ENCODE peak calls at places on chromosomes 12 and 14, in seven cellular contexts. M, W, I, D, N, T and B are unnamed samples.

GRCh38 chr12:44537354-44537753 is 338.8 kb downstream of the NELL2 start:
- DNase-seq in T (no peak), M (no peak), D (no peak), W (no peak), N (no peak), I (no peak), B (no peak)

GRCh38 chr14:74754157-74754556 is 9.0 kb upstream of the YLPM1 start:
- DNase-seq in I (no peak), T (no peak), D (no peak), N (no peak), M (no peak), W (no peak), B (no peak)

GRCh38 chr14:35403085-35403396 is 1.5 kb downstream of the NFKBIA start:
- DNase-seq in M (peak; percentile 51), D (peak; percentile 46), T (peak; percentile 72), N (peak; percentile 37), W (peak; percentile 59), I (peak; percentile 61), B (no peak)

GRCh38 chr12:96305665-96306064 is 94.6 kb downstream of the CDK17 start:
- DNase-seq in M (no peak), I (no peak), N (no peak), T (no peak), D (no peak), W (no peak), B (peak; percentile 73)

GRCh38 chr12:13171921-13172859 is 24.3 kb upstream of the EMP1 start:
- DNase-seq in D (peak; percentile 50), N (no peak), I (no peak), M (no peak), T (peak; percentile 88), W (peak; percentile 47), B (peak; percentile 59)

GRCh38 chr14:20499108-20499507 is 6.2 kb upstream of the RNASE10 start:
- DNase-seq in N (no peak), I (no peak), W (no peak), T (no peak), M (no peak), D (no peak), B (no peak)

GRCh38 chr14:63045234-63045611 is at the start of gene KCNH5:
- DNase-seq in I (no peak), D (peak; percentile 22), T (peak; percentile 47), N (no peak), W (peak; percentile 43), M (no peak), B (no peak)

GRCh38 chr12:107634530-107634929 is 51.1 kb upstream of the PWP1 start:
- DNase-seq in M (no peak), T (no peak), N (no peak), I (no peak), W (no peak), D (no peak), B (no peak)

GRCh38 chr12:17954788-17955187 is 135.2 kb downstream of the RERGL start:
- DNase-seq in N (no peak), T (peak; percentile 2), M (no peak), W (no peak), I (no peak), D (no peak), B (no peak)

GRCh38 chr14:86065407-86065806 is 535.5 kb downstream of the FLRT2 start:
- DNase-seq in W (no peak), T (no peak), M (no peak), I (no peak), D (no peak), N (no peak), B (no peak)

GRCh38 chr14:24463806-24464785 is 21.5 kb upstream of the SDR39U1 start:
- DNase-seq in D (no peak), W (no peak), T (no peak), M (no peak), N (no peak), I (no peak), B (no peak)

GRCh38 chr14:51848120-51848519 is 12.3 kb upstream of the GNG2 start:
- DNase-seq in M (no peak), D (no peak), W (no peak), T (peak; percentile 61), I (no peak), N (no peak), B (no peak)

GRCh38 chr12:96233168-96233567 is 39.0 kb downstream of the ELK3 start:
- DNase-seq in I (peak; percentile 12), T (no peak), N (no peak), D (no peak), M (no peak), W (peak; percentile 69), B (no peak)

DNA sequence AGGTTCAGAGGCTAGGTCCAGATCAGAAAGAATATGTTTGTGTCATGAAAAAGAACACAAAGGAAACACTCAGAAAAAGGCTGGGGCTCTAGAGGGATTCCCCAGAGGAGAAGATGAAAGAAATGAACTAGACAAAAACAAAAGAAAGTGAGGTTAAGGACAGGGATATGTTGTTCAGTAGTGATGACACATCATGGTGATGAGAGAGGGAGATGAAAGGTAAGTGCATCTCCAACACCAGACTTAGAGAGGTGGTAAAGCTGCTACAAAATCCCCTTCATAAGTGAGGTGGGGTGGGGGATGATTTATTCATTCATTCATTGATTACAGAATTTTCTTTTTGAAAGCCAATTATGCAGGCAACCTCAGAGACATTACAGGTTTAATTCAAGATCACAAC is 19.6 kb upstream of the SLC8A3 start:
- DNase-seq in W (no peak), N (no peak), M (no peak), D (no peak), T (no peak), I (no peak), B (no peak)
- H3K9me3 ChIP-seq in W (no peaks in the 10 kb centered on the region), N (no peaks in the 10 kb centered on the region), M (no peaks in the 10 kb centered on the region), D (no peaks in the 10 kb centered on the region), T (no peaks in the 10 kb centered on the region), I (no peaks in the 10 kb centered on the region), B (no peaks in the 10 kb centered on the region)

DNA sequence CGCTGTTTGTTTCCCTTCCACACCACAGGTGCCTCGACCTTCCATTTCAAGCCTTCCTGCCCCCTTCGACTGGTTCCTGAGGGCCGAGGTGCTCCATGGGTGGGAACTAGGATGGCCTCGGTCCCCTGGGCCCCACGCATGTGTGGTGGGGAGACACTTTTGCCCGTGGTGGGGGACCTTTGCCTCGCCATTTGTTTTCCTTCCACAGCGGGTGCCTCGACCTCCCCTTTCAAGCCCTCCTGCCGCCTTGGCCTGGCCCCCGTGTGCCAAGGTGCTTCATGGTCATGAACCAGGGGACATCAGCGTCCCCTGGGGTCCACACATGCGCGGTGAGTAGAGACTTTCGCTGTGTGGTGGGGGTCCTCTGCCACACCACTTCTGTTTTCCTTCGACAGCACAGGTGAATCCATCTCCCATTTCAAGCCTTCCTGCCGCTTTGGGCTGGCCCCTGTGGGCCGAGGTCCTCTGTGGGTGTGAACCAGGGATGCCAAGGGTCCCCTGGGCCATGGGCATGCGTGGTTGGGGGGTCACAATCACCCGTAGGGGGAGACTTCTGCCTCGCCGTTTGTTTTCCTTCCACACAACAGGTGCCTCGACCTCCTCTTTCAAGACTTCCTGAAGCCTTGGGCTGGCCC is 364.4 kb downstream of the ALG10 start:
- DNase-seq in I (no peak), W (no peak), T (no peak), D (no peak), M (peak; percentile 17), N (no peak), B (no peak)
- H3K9me3 ChIP-seq in I (peaks cover 99% of the 10 kb centered on the region), W (no peaks in the 10 kb centered on the region), T (no peaks in the 10 kb centered on the region), D (peaks cover 2% of the 10 kb centered on the region), M (no peaks in the 10 kb centered on the region), N (no peaks in the 10 kb centered on the region), B (peaks cover 20% of the 10 kb centered on the region)

GRCh38 chr12:116628989-116629388 is 69.8 kb downstream of the MAP1LC3B2 start:
- DNase-seq in D (no peak), M (no peak), N (no peak), T (no peak), W (no peak), I (no peak), B (no peak)

GRCh38 chr12:116630762-116631161 is 71.6 kb downstream of the MAP1LC3B2 start:
- DNase-seq in I (no peak), D (peak; percentile 66), W (no peak), M (no peak), T (no peak), N (no peak), B (no peak)

GRCh38 chr12:116626153-116626552 is 67.0 kb downstream of the MAP1LC3B2 start:
- DNase-seq in N (no peak), W (no peak), D (no peak), M (no peak), T (no peak), I (no peak), B (no peak)

GRCh38 chr12:116629451-116629850 is 70.3 kb downstream of the MAP1LC3B2 start:
- DNase-seq in D (no peak), I (no peak), W (no peak), T (no peak), M (no peak), N (no peak), B (no peak)

GRCh38 chr12:116628450-116628793 is 69.2 kb downstream of the MAP1LC3B2 start:
- DNase-seq in M (no peak), D (no peak), T (no peak), I (no peak), N (no peak), W (no peak), B (no peak)
- H3K9me3 ChIP-seq in M (no peaks in the 10 kb centered on the region), D (no peaks in the 10 kb centered on the region), T (no peaks in the 10 kb centered on the region), I (no peaks in the 10 kb centered on the region), N (no peaks in the 10 kb centered on the region), W (no peaks in the 10 kb centered on the region), B (no peaks in the 10 kb centered on the region)

GRCh38 chr14:68040633-68041369 is 221.2 kb downstream of the RAD51B start:
- DNase-seq in I (no peak), T (no peak), W (no peak), M (no peak), D (no peak), N (no peak), B (no peak)
- H3K9me3 ChIP-seq in I (no peaks in the 10 kb centered on the region), T (no peaks in the 10 kb centered on the region), W (no peaks in the 10 kb centered on the region), M (no peaks in the 10 kb centered on the region), D (no peaks in the 10 kb centered on the region), N (no peaks in the 10 kb centered on the region), B (no peaks in the 10 kb centered on the region)